ENCODE peak calls at places on chromosomes 11 and 22, in five cellular contexts. S is fibroblast of lung, M is brain microvascular endothelial cell, C is heart left ventricle, G is tibial artery. I is an unnamed sample.

GRCh38 chr11:133955945-133956421 is 785 bp downstream of the IGSF9B start:
- DNase-seq in S (no peak), M (no peak), G (no peak), C (no peak), I (no peak)

GRCh38 chr11:83070878-83071640 is 638 bp downstream of the RAB30 start:
- DNase-seq in M (no peak), C (peak; percentile 59), S (peak; percentile 47), G (peak; percentile 81), I (peak; percentile 59)

GRCh38 chr11:66976048-66976467 is 954 bp downstream of the C11orf86 start:
- DNase-seq in G (no peak), M (no peak), C (no peak), S (peak; percentile 37), I (no peak)

GRCh38 chr11:105790841-105791240 is 181.0 kb downstream of the GRIA4 start:
- DNase-seq in G (no peak), M (no peak), C (no peak), S (no peak), I (no peak)

GRCh38 chr11:106765849-106766248 is 252.4 kb downstream of the GUCY1A2 start:
- DNase-seq in S (peak; percentile 8), C (no peak), M (no peak), G (no peak), I (no peak)

GRCh38 chr11:95282337-95282751 is 51.3 kb upstream of the SESN3 start:
- DNase-seq in M (no peak), C (no peak), S (peak; percentile 47), G (no peak), I (no peak)

GRCh38 chr11:76602431-76602861 is 68.1 kb downstream of the LRRC32 start:
- DNase-seq in S (peak; percentile 90), C (peak; percentile 68), M (no peak), G (peak; percentile 70), I (no peak)

GRCh38 chr11:6608726-6609501 is 3.1 kb downstream of the TAF10 start:
- DNase-seq in S (no peak), M (no peak), C (peak; percentile 7), G (peak; percentile 79), I (no peak)

GRCh38 chr22:27391092-27391770 is 410.3 kb downstream of the MN1 start:
- DNase-seq in S (no peak), G (peak; percentile 79), C (peak; percentile 55), M (no peak), I (no peak)

GRCh38 chr11:1209371-1210057 is 13.4 kb upstream of the MUC5B start:
- DNase-seq in M (no peak), S (no peak), G (peak; percentile 53), C (no peak), I (no peak)

GRCh38 chr11:84526250-84526649 is 1100.9 kb downstream of the DLG2 start:
- DNase-seq in S (no peak), M (no peak), G (no peak), C (no peak), I (no peak)

GRCh38 chr11:62732830-62733229 is 4.5 kb downstream of the TTC9C start:
- DNase-seq in S (peak; percentile 44), C (no peak), M (no peak), G (no peak), I (no peak)

GRCh38 chr11:48064306-48064705 is 83.9 kb downstream of the PTPRJ start:
- DNase-seq in S (peak; percentile 58), M (peak; percentile 79), G (no peak), C (no peak), I (no peak)

GRCh38 chr11:120061036-120061760 is 76.7 kb downstream of the TRIM29 start:
- DNase-seq in S (no peak), C (no peak), M (peak; percentile 22), G (no peak), I (no peak)

GRCh38 chr22:17922925-17923898 is 101.1 kb downstream of the MICAL3 start:
- DNase-seq in S (peak; percentile 95), C (no peak), M (peak; percentile 70), G (no peak), I (no peak)

GRCh38 chr22:42273855-42274451 is 3.5 kb upstream of the TCF20 start:
- DNase-seq in C (no peak), S (no peak), M (no peak), G (no peak), I (no peak)

GRCh38 chr11:130546901-130547694 is 98.7 kb downstream of the ADAMTS15 start:
- DNase-seq in M (no peak), C (no peak), S (no peak), G (no peak), I (no peak)

GRCh38 chr11:120031612-120032600 is 106.0 kb downstream of the TRIM29 start:
- DNase-seq in M (no peak), G (no peak), S (no peak), C (no peak), I (peak; percentile 46)

GRCh38 chr11:119144825-119145476 is 3.9 kb upstream of the ABCG4 start:
- DNase-seq in C (peak; percentile 42), G (no peak), M (peak; percentile 67), S (peak; percentile 72), I (peak; percentile 43)

GRCh38 chr22:29394931-29395581 is 6.7 kb upstream of the AP1B1 start:
- DNase-seq in M (peak; percentile 70), C (peak; percentile 63), G (peak; percentile 72), S (peak; percentile 75), I (peak; percentile 73)

GRCh38 chr11:69692422-69692821 is 11.4 kb downstream of the FGF19 start:
- DNase-seq in S (no peak), C (no peak), M (no peak), G (no peak), I (no peak)

GRCh38 chr11:69697489-69697843 is 6.4 kb downstream of the FGF19 start:
- DNase-seq in S (no peak), G (peak; percentile 44), M (no peak), C (no peak), I (no peak)

GRCh38 chr11:69696749-69697488 is 6.9 kb downstream of the FGF19 start:
- DNase-seq in S (no peak), M (no peak), C (no peak), G (peak; percentile 34), I (no peak)

GRCh38 chr11:69697861-69698260 is 6.0 kb downstream of the FGF19 start:
- DNase-seq in C (no peak), S (no peak), M (no peak), G (peak; percentile 37), I (no peak)

GRCh38 chr11:69694781-69695180 is 9.0 kb downstream of the FGF19 start:
- DNase-seq in M (no peak), C (no peak), S (no peak), G (peak; percentile 55), I (no peak)
- H3K27me3 ChIP-seq in M (peaks cover 4% of the 10 kb centered on the region), C (peaks cover 3% of the 10 kb centered on the region), S (peaks cover 16% of the 10 kb centered on the region), G (peaks cover 72% of the 10 kb centered on the region), I (peaks cover 11% of the 10 kb centered on the region)

GRCh38 chr11:19853016-19853415 is 140.4 kb downstream of the NAV2 start:
- DNase-seq in C (no peak), G (no peak), M (peak; percentile 27), S (no peak), I (no peak)
- H3K27ac ChIP-seq in C (no peak overlapping the region), G (no peak overlapping the region), M (no peak overlapping the region), S (no peak overlapping the region), I (no peak overlapping the region)

DNA sequence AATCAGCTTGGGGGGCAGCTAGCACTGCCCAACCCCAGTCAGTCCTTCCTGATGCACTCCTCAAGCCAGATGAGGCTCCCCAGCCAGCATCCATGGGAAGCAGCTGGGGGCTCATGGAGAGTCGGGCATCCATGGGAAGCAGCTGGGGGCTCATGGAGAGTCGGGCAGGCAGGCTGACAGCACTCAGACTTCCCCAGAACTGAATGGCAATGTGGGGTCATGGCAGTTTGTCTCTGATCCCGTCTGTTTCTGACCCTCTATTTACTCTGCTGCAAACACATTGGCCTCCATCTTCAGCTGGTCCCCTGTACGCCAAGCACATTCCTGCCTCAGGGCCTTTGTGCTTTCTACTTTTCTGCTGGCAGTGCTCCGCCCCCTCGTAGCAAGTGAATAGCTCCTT is 314.8 kb downstream of the NTM start:
- DNase-seq in C (no peak), S (no peak), M (no peak), G (no peak), I (no peak)
- H3K27me3 ChIP-seq in C (no peaks in the 10 kb centered on the region), S (peaks cover 3% of the 10 kb centered on the region), M (peaks cover 2% of the 10 kb centered on the region), G (peaks cover 65% of the 10 kb centered on the region), I (no peaks in the 10 kb centered on the region)

GRCh38 chr22:40414306-40414705 is 43.9 kb downstream of the SGSM3 start:
- DNase-seq in G (peak; percentile 7), C (no peak), S (no peak), M (no peak), I (no peak)
- H3K27ac ChIP-seq in G (no peak overlapping the region), C (no peak overlapping the region), S (no peak overlapping the region), M (no peak overlapping the region), I (no peak overlapping the region)

GRCh38 chr11:75160328-75160757 is 9.4 kb downstream of the SLCO2B1 start:
- DNase-seq in M (no peak), G (no peak), C (peak; percentile 47), S (no peak), I (peak; percentile 34)
- H3K27me3 ChIP-seq in M (peaks cover 6% of the 10 kb centered on the region), G (peaks cover 10% of the 10 kb centered on the region), C (no peaks in the 10 kb centered on the region), S (peaks cover 27% of the 10 kb centered on the region), I (no peaks in the 10 kb centered on the region)

GRCh38 chr11:2790581-2790925 is 90.8 kb upstream of the KCNQ1OT1 start:
- DNase-seq in G (peak; percentile 45), S (no peak), M (no peak), C (no peak), I (peak; percentile 36)
- H3K27ac ChIP-seq in G (no peak overlapping the region), S (no peak overlapping the region), M (no peak overlapping the region), C (no peak overlapping the region), I (no peak overlapping the region)

DNA sequence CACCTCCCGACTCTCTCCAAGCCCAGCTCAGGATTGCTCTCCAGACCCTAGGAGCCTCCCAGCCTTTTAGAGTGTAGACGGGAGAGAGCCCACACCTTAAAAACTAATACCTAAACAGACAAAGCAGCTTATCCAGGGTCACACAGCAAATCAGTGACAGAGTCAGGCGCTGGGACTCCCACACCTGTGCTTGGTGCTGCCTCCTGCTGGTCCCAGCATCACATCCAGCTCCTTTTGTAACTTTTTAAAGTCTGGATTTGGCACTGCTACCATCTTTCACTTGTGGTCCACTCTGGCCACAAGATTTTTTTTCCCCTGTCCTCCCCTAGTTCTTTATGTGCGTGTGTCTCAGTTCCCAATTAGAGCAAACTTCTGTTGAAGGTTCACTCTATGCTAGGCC is 4.7 kb downstream of the ANO1 start:
- DNase-seq in G (no peak), C (no peak), M (no peak), S (no peak), I (no peak)
- H3K27me3 ChIP-seq in G (no peaks in the 10 kb centered on the region), C (peaks cover 2% of the 10 kb centered on the region), M (peaks cover 19% of the 10 kb centered on the region), S (peaks cover 9% of the 10 kb centered on the region), I (peaks cover 30% of the 10 kb centered on the region)

DNA sequence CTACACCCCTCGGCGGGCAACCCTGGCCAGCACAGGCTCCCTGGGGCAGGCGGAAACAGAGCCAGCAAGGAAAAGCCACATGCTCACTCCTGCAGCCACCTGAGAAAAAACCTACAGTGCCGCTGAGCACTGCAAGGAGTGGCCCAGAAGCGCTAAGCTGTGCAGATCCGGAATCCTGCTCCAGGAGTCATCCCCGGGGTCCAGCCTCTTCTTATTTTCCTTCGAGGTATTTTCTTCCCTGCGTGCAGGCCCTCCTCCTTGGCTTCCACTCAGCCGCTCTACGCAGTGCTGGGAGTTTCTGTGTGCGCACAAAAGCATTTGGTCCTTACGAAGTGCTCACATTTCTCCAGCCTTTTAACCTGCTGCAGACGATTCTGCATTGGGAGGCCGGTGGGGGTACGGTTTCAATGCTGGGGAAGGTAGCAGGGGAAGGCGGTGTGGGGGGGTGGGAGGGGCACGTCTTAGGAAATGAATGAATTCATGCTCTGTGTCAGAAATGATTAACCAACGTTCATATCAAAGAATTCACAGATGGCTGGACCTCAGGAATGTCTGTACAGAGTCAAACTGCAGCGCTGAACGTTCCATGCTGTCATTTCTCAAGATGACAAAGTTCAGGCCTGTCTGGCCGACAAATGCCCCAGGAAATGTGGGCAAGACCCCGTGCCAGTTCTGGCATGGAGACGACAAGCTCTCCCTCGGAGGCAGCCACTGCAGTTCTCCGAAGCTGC is 81.2 kb downstream of the TRMU start:
- DNase-seq in M (no peak), C (no peak), G (no peak), S (no peak), I (no peak)
- H3K27ac ChIP-seq in M (no peak overlapping the region), C (no peak overlapping the region), G (no peak overlapping the region), S (no peak overlapping the region), I (no peak overlapping the region)